ENCODE peak calls at places on chromosomes 7 and 10, in five cellular contexts. H is fibroblast of lung, W is K562, P is IMR-90, S is GM23338. O is an unnamed sample. For H4K20me1, the result is how much of the 10 kb centered on the place peaks cover.

GRCh38 chr7:157482517-157483120 is 145.8 kb downstream of the DNAJB6 start:
- DNase-seq in H (no peak), W (no peak), S (peak), P (no peak), O (no peak)

GRCh38 chr10:16909961-16910794 is 93.0 kb upstream of the RSU1 start:
- DNase-seq in P (peak), H (no peak), W (no peak), S (no peak), O (no peak)

GRCh38 chr10:44306147-44306710 is 78.7 kb downstream of the CXCL12 start:
- DNase-seq in H (peak), P (peak), S (no peak), W (no peak), O (no peak)

GRCh38 chr10:113666682-113667252 is 2.9 kb upstream of the NRAP start:
- DNase-seq in W (no peak), H (no peak), S (no peak), P (peak), O (peak)

GRCh38 chr10:60646966-60647796 is 131.1 kb upstream of the CDK1 start:
- DNase-seq in P (peak), W (peak), H (peak), S (peak), O (peak)

GRCh38 chr10:103881420-103882284 is 26.3 kb upstream of the SH3PXD2A start:
- DNase-seq in P (no peak), S (no peak), W (no peak), H (no peak), O (peak)

GRCh38 chr7:16421333-16422099 is at the start of gene CRPPA:
- DNase-seq in S (peak), W (peak), H (peak), P (peak), O (peak)

GRCh38 chr7:50761722-50762121 is 21.0 kb downstream of the GRB10 start:
- DNase-seq in W (no peak), H (no peak), S (no peak), P (no peak), O (no peak)

GRCh38 chr7:142379445-142379844 is 121.6 kb upstream of the PRSS58 start:
- DNase-seq in H (no peak), S (no peak), W (no peak), P (no peak), O (no peak)

GRCh38 chr7:101691822-101692384 is 62.8 kb upstream of the MYL10 start:
- DNase-seq in W (no peak), S (no peak), P (no peak), H (no peak), O (no peak)

GRCh38 chr7:28392289-28392688 is 20.0 kb upstream of the CREB5 start:
- DNase-seq in W (no peak), H (no peak), S (no peak), P (no peak), O (no peak)

GRCh38 chr7:5403442-5403841 is 20.2 kb downstream of the TNRC18 start:
- DNase-seq in S (no peak), H (no peak), P (no peak), W (no peak), O (no peak)

GRCh38 chr7:150434240-150434639 is 16.2 kb upstream of the GIMAP8 start:
- DNase-seq in H (no peak), P (no peak), W (no peak), S (no peak), O (no peak)

GRCh38 chr7:32428546-32428945 is 61.6 kb downstream of the LSM5 start:
- DNase-seq in S (peak), W (no peak), H (no peak), P (no peak), O (no peak)

GRCh38 chr10:75593690-75594556 is 162.5 kb downstream of the LRMDA start:
- DNase-seq in H (no peak), W (peak), S (peak), P (no peak), O (no peak)

GRCh38 chr10:102090772-102091171 is 25.6 kb downstream of the HPS6 start:
- DNase-seq in P (peak), W (no peak), H (no peak), S (no peak), O (peak)

GRCh38 chr7:44104880-44105771 is 981 bp downstream of the AEBP1 start:
- DNase-seq in W (no peak), P (peak), H (peak), S (peak), O (peak)
- TF ChIP-seq CTCF in W (no peak), P (no peak), H (no peak), S (no peak), O (no peak)

GRCh38 chr10:97981816-97982215 is 48.6 kb downstream of the CRTAC1 start:
- DNase-seq in H (no peak), W (no peak), S (no peak), P (no peak), O (no peak)
- H4K20me1 ChIP-seq in H (under half), W (under half), S (under half), P (under half), O (under half)

DNA sequence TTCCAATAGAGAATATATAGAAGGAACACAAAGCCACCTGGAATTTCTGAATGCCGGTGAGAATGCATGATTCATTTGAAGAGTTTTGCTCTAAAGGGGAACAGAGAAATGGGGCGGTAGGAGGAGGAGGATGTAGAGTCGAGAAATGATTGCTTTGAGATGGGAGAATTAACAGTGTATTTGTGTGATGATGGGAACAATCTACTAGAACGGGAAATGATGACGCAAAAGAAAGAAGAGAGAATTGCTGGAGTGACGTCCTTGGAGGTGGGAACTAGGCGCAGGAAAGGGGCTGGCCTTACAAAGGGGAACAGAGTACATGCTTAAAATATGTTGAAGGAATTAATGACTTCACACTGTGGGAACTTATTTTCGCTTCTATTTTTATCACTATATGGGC is 188.1 kb downstream of the SDHAF3 start:
- DNase-seq in S (no peak), P (no peak), W (no peak), H (no peak), O (no peak)
- H3K4me3 ChIP-seq in S (no peak), P (no peak), W (no peak), H (no peak), O (no peak)

GRCh38 chr7:36852931-36853330 is 128.6 kb upstream of the AOAH start:
- DNase-seq in S (no peak), P (no peak), H (no peak), W (no peak), O (no peak)
- TF ChIP-seq CTCF in S (no peak), P (no peak), H (no peak), W (no peak), O (no peak)

O was measured in mammary epithelial cell.